ENCODE peak calls at places on chromosomes 7 and 10, in four cellular contexts. V is ascending aorta, O is NCI-H2081, X is aorta. L is an unnamed sample.

GRCh38 chr7:30445770-30446169 is 32.8 kb downstream of the NOD1 start:
- DNase-seq in V (peak), O (no peak), X (peak), L (peak)

GRCh38 chr10:103666109-103666508 is 172.6 kb downstream of the NEURL1 start:
- DNase-seq in V (no peak), O (no peak), X (no peak), L (no peak)

GRCh38 chr7:47336178-47337020 is 245.5 kb downstream of the TNS3 start:
- DNase-seq in V (peak), O (no peak), X (peak), L (peak)

GRCh38 chr7:70720191-70720873 is 411.6 kb upstream of the GALNT17 start:
- DNase-seq in V (no peak), O (no peak), X (no peak), L (no peak)

GRCh38 chr10:44466236-44466635 is 81.3 kb upstream of the CXCL12 start:
- DNase-seq in V (no peak), O (no peak), X (no peak), L (no peak)

GRCh38 chr7:79968894-79969293 is 165.7 kb upstream of the GNAI1 start:
- DNase-seq in V (no peak), O (no peak), X (no peak), L (no peak)

GRCh38 chr10:131678171-131678570 is 222.6 kb upstream of the PPP2R2D start:
- DNase-seq in V (no peak), O (no peak), X (no peak), L (no peak)

GRCh38 chr10:24518981-24519597 is 204.6 kb downstream of the ARHGAP21 start:
- DNase-seq in V (no peak), O (peak), X (peak), L (peak)

GRCh38 chr10:34786464-34786863 is 28.6 kb downstream of the PARD3 start:
- DNase-seq in V (no peak), O (no peak), X (no peak), L (peak)

GRCh38 chr7:10474048-10474447 is 499.6 kb upstream of the PHF14 start:
- DNase-seq in V (no peak), O (no peak), X (no peak), L (peak)

GRCh38 chr10:122116331-122116730 is 127.4 kb downstream of the TACC2 start:
- DNase-seq in V (no peak), O (no peak), X (no peak), L (peak)

GRCh38 chr10:95860486-95861040 is 47.2 kb upstream of the CC2D2B start:
- DNase-seq in V (no peak), O (no peak), X (no peak), L (no peak)

GRCh38 chr10:1100691-1101368 is 44.6 kb downstream of the WDR37 start:
- DNase-seq in V (no peak), O (no peak), X (no peak), L (peak)

GRCh38 chr10:612696-613095 is 76.8 kb downstream of the DIP2C start:
- DNase-seq in V (no peak), O (no peak), X (peak), L (no peak)

GRCh38 chr7:30877993-30878392 is 33.7 kb upstream of the AQP1 start:
- DNase-seq in V (no peak), O (no peak), X (no peak), L (no peak)

GRCh38 chr10:9605231-9605630 is 1412.4 kb upstream of the CELF2 start:
- DNase-seq in V (no peak), O (no peak), X (no peak), L (no peak)

GRCh38 chr7:28469562-28469961 is 57.2 kb downstream of the CREB5 start:
- DNase-seq in V (no peak), O (no peak), X (no peak), L (no peak)

GRCh38 chr7:140230862-140231778 is 54.3 kb upstream of the KDM7A start:
- DNase-seq in V (no peak), O (peak), X (peak), L (peak)

GRCh38 chr10:34967411-34967880 is 122.7 kb downstream of the CUL2 start:
- DNase-seq in V (no peak), O (no peak), X (peak), L (peak)

GRCh38 chr10:133401500-133401899 is 7.5 kb downstream of the MTG1 start:
- DNase-seq in V (no peak), O (no peak), X (no peak), L (no peak)

GRCh38 chr7:140638311-140638791 is 2.3 kb downstream of the DENND2A start:
- DNase-seq in V (no peak), O (no peak), X (peak), L (peak)

GRCh38 chr7:92835851-92836488 is 403 bp downstream of the CDK6 start:
- DNase-seq in V (no peak), O (no peak), X (peak), L (peak)

GRCh38 chr10:61836888-61837747 is 64.4 kb upstream of the ARID5B start:
- DNase-seq in V (no peak), O (no peak), X (no peak), L (peak)

GRCh38 chr7:44390701-44391100 is 65.3 kb upstream of the CAMK2B start:
- DNase-seq in V (no peak), O (no peak), X (no peak), L (no peak)

GRCh38 chr10:45375101-45375500 is 1.1 kb downstream of the ALOX5 start:
- DNase-seq in V (no peak), O (no peak), X (no peak), L (no peak)